ENCODE peak calls at places on chromosomes 5 and 9, in four cellular contexts. W is A549, R is HepG2, B is K562. S is an unnamed sample.

GRCh38 chr5:154997746-154998145 is 15.8 kb upstream of the KIF4B start:
- DNase-seq in B (no peak), W (no peak), R (no peak), S (no peak)

GRCh38 chr9:15115702-15116639 is 191.0 kb downstream of the TTC39B start:
- DNase-seq in R (no peak), B (no peak), W (no peak), S (no peak)

GRCh38 chr9:35619800-35620158 is 1.6 kb upstream of the CD72 start:
- DNase-seq in W (no peak), B (no peak), R (no peak), S (no peak)

GRCh38 chr5:136011427-136012001 is 17.3 kb upstream of the TGFBI start:
- DNase-seq in W (peak; percentile 84), B (no peak), R (no peak), S (no peak)

GRCh38 chr5:58937031-58937681 is 354.3 kb downstream of the RAB3C start:
- DNase-seq in B (peak; percentile 74), R (no peak), W (no peak), S (no peak)

GRCh38 chr5:58891072-58891970 is 308.4 kb downstream of the RAB3C start:
- DNase-seq in R (peak; percentile 24), B (peak; percentile 51), W (peak; percentile 100), S (peak; percentile 78)

GRCh38 chr5:74490814-74491213 is 149.7 kb downstream of the ENC1 start:
- DNase-seq in W (no peak), B (no peak), R (no peak), S (no peak)

GRCh38 chr9:133107961-133108793 is 12.9 kb downstream of the RALGDS start:
- DNase-seq in W (no peak), R (no peak), B (no peak), S (no peak)

GRCh38 chr9:37107701-37108100 is 12.7 kb upstream of the ZCCHC7 start:
- DNase-seq in W (no peak), B (no peak), R (no peak), S (no peak)

GRCh38 chr9:71685988-71686387 is 82.3 kb downstream of the CEMIP2 start:
- DNase-seq in W (no peak), B (peak; percentile 18), R (no peak), S (no peak)

GRCh38 chr5:5207832-5208231 is 67.7 kb downstream of the ADAMTS16 start:
- DNase-seq in W (no peak), R (no peak), B (no peak), S (no peak)

GRCh38 chr9:129624168-129624759 is 1.7 kb upstream of the NTMT1 start:
- DNase-seq in B (peak; percentile 78), W (peak; percentile 61), R (peak; percentile 46), S (peak; percentile 88)

DNA sequence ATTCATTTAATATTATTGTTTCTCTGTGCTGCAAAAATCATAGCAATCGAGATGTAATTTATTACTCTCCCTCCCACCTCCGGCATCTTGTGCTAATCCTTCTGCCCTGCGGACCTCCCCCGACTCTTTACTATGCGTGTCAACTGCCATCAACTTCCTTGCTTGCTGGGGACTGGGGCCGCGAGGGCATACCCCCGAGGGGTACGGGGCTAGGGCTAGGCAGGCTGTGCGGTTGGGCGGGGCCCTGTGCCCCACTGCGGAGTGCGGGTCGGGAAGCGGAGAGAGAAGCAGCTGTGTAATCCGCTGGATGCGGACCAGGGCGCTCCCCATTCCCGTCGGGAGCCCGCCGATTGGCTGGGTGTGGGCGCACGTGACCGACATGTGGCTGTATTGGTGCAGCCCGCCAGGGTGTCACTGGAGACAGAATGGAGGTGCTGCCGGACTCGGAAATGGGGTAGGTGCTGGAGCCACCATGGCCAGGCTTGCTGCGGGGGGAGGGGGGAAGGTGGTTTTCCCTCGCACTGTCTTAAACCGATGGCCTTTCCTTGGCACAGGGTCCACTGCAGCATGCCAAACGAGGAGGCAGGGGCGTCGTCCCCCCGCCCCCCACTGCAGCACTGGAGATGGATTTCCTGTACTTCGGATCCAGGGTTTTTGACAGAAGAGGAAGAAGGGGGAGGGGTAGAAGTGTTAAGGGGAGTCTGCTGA is at the start of gene APC:
- DNase-seq in B (peak; percentile 93), R (peak; percentile 54), W (peak; percentile 69), S (peak; percentile 92)
- TF ChIP-seq NR3C1 in B (peak; percentile 23), R (no peak), W (no peak), S (no peak)

GRCh38 chr5:98825582-98826375 is 52.3 kb downstream of the RGMB start:
- DNase-seq in B (no peak), R (no peak), W (no peak), S (no peak)

GRCh38 chr5:98827862-98828261 is 54.4 kb downstream of the RGMB start:
- DNase-seq in W (no peak), R (no peak), B (no peak), S (no peak)

DNA sequence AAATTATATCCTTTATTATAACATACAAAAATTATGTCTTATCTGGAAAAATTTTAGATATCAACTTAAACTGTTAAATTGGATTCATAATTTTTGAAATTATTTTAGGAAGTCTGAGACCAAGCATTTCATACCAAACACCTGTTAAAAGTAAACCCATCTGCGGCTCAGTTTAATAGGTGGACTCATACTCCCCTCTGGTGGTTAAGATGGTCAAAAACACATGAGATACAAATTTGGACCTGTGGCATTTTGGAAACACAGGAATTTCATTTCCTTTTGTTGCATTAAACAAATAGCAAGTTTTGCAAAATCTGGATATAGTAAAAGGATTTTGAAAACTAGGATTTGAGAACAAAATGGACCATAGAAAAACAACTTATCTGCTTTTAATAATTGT is 53.7 kb downstream of the RGMB start:
- DNase-seq in B (peak; percentile 47), R (peak; percentile 32), W (peak; percentile 43), S (no peak)
- TF ChIP-seq NR3C1 in B (no peak), R (no peak), W (no peak), S (no peak)

GRCh38 chr9:33187519-33188218 is 20.5 kb upstream of the B4GALT1 start:
- DNase-seq in W (no peak), R (no peak), B (no peak), S (no peak)
- TF ChIP-seq NR3C1 in W (no peak), R (no peak), B (no peak), S (no peak)

DNA sequence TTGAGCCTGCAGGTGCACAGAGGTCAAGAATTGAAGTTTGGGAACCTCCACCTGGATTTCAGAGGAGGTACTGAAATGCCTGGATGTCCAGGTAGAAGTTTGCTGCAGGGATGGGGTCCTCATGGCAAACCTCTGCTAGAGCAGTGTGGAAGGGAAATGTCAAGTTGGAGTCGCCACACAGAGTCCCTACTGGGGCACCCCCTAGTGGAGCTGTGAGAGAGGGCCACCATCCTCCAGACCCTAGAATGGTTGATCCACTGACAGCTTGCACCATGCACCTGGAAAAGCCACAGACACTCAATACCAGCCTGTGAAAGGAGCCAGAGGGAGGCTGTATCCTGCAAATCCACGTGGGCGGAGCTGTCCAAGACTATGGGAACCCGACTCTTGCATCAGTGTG is 78.0 kb downstream of the GABRA1 start:
- DNase-seq in R (no peak), W (no peak), B (peak; percentile 1), S (peak; percentile 21)
- TF ChIP-seq NR3C1 in R (no peak), W (no peak), B (no peak), S (no peak)

GRCh38 chr5:73359395-73359794 is 89.2 kb downstream of the FOXD1 start:
- DNase-seq in W (no peak), R (no peak), B (no peak), S (no peak)

GRCh38 chr5:73365301-73365853 is 83.2 kb downstream of the FOXD1 start:
- DNase-seq in W (peak; percentile 49), R (no peak), B (no peak), S (no peak)

GRCh38 chr5:73365990-73366667 is 82.4 kb downstream of the FOXD1 start:
- DNase-seq in R (no peak), B (no peak), W (no peak), S (no peak)

GRCh38 chr5:73367650-73368049 is 80.9 kb downstream of the FOXD1 start:
- DNase-seq in B (no peak), W (no peak), R (no peak), S (no peak)

GRCh38 chr5:73363911-73364730 is 84.5 kb downstream of the FOXD1 start:
- DNase-seq in R (no peak), B (no peak), W (peak; percentile 17), S (no peak)
- TF ChIP-seq NR3C1 in R (no peak), B (no peak), W (no peak), S (no peak)